ENCODE peak calls at places on chromosomes 7 and 10, in nine cellular contexts. X, K, D, Z, F, L, E, B and N are unnamed samples.

GRCh38 chr7:46557295-46557711 is 636.2 kb upstream of the IGFBP3 start:
- DNase-seq in Z (no peak), F (no peak), K (no peak), X (no peak), D (no peak), E (no peak), L (no peak), B (no peak), N (no peak)

GRCh38 chr7:131326576-131326975 is 1.1 kb upstream of the MKLN1 start:
- DNase-seq in Z (no peak), X (no peak), B (no peak), F (no peak), D (no peak), E (no peak), K (no peak), L (no peak), N (no peak)

GRCh38 chr10:44372181-44372580 is 12.7 kb downstream of the CXCL12 start:
- DNase-seq in X (no peak), E (no peak), B (no peak), Z (no peak), F (no peak), K (no peak), D (no peak), L (no peak), N (no peak)

GRCh38 chr10:49353026-49353894 is 42.6 kb downstream of the DRGX start:
- DNase-seq in B (no peak), D (no peak), F (no peak), X (no peak), L (no peak), Z (no peak), E (no peak), K (no peak), N (no peak)

GRCh38 chr7:117937726-117938483 is 64.7 kb upstream of the CTTNBP2 start:
- DNase-seq in L (no peak), Z (no peak), B (no peak), X (no peak), D (no peak), E (no peak), K (no peak), F (no peak), N (no peak)

GRCh38 chr7:92833024-92833765 is 3.2 kb downstream of the CDK6 start:
- DNase-seq in D (peak; percentile 28), L (peak; percentile 96), E (peak; percentile 90), B (peak; percentile 87), Z (peak; percentile 82), X (peak; percentile 89), F (peak; percentile 52), K (peak; percentile 47), N (peak; percentile 90)

GRCh38 chr7:111914287-111914686 is 291.9 kb downstream of the DOCK4 start:
- DNase-seq in K (no peak), L (no peak), B (no peak), E (no peak), D (no peak), F (no peak), X (no peak), Z (no peak), N (no peak)

GRCh38 chr10:67618116-67618515 is 77.9 kb downstream of the CTNNA3 start:
- DNase-seq in F (no peak), D (no peak), L (no peak), B (no peak), E (no peak), Z (no peak), K (no peak), X (no peak), N (no peak)

GRCh38 chr10:92849234-92849525 is 860 bp downstream of the EXOC6 start:
- DNase-seq in B (no peak), K (peak; percentile 7), X (no peak), F (no peak), E (no peak), Z (no peak), D (no peak), L (no peak), N (no peak)

GRCh38 chr10:73232887-73233286 is 14.2 kb downstream of the DNAJC9 start:
- DNase-seq in E (peak; percentile 34), B (peak; percentile 17), K (peak; percentile 12), X (no peak), F (no peak), Z (no peak), L (no peak), D (no peak), N (no peak)

GRCh38 chr10:21334891-21335696 is 190.4 kb downstream of the SKIDA1 start:
- DNase-seq in K (no peak), L (no peak), B (no peak), E (no peak), X (no peak), D (peak; percentile 53), Z (no peak), F (peak; percentile 43), N (no peak)

GRCh38 chr7:23713285-23714235 is 3.5 kb downstream of the STK31 start:
- DNase-seq in L (no peak), Z (no peak), E (no peak), X (no peak), F (peak; percentile 50), B (no peak), K (no peak), D (no peak), N (no peak)